ENCODE peak calls at places on chromosomes 4 and X, in five cellular contexts. J is psoas muscle; B is stimulated activated naive CD8-positive, alpha-beta T cell treated with anti-CD3 and anti-CD28 coated beads, Interleukin-15, Interleukin-2, amounts not matched to agents 100 U/mL and 50 U/mL, for 24 hours; R is central memory CD8-positive, alpha-beta T cell; Q is right cardiac atrium. O is an unnamed sample.

GRCh38 chr4:87097075-87097474 is 123.3 kb downstream of the KLHL8 start:
- ATAC-seq in J (peak), R (no peak), Q (peak), B (peak), O (peak)

GRCh38 chrX:140672840-140673731 is 36.5 kb upstream of the LINC00632 start:
- ATAC-seq in B (no peak), R (no peak), Q (no peak), J (no peak), O (no peak)

GRCh38 chr4:75895744-75896314 is 6.4 kb downstream of the PPEF2 start:
- ATAC-seq in Q (no peak), J (no peak), R (no peak), B (no peak), O (peak)

GRCh38 chrX:120269379-120270035 is 18.9 kb downstream of the ZBTB33 start:
- ATAC-seq in Q (peak), J (no peak), R (no peak), B (peak), O (peak)

GRCh38 chrX:15298201-15298600 is 17.2 kb downstream of the ASB11 start:
- ATAC-seq in R (no peak), J (no peak), B (no peak), Q (peak), O (no peak)

GRCh38 chr4:48668254-48669017 is 111.6 kb downstream of the FRYL start:
- ATAC-seq in R (no peak), B (no peak), J (peak), Q (peak), O (peak)

GRCh38 chr4:7872264-7872771 is 67.3 kb downstream of the AFAP1 start:
- ATAC-seq in R (no peak), B (no peak), J (peak), Q (peak), O (no peak)

GRCh38 chrX:80174925-80175574 is 160.5 kb downstream of the TBX22 start:
- ATAC-seq in Q (peak), R (no peak), J (no peak), B (no peak), O (no peak)

GRCh38 chrX:24646745-24647182 is 383 bp downstream of the PCYT1B start:
- ATAC-seq in J (peak), R (peak), Q (peak), B (peak), O (peak)

GRCh38 chr4:86547140-86547539 is 47.0 kb upstream of the PTPN13 start:
- ATAC-seq in Q (no peak), R (no peak), B (no peak), J (no peak), O (no peak)

GRCh38 chrX:139971394-139971749 is 6.1 kb upstream of the CXorf66 start:
- ATAC-seq in B (no peak), Q (no peak), R (no peak), J (no peak), O (no peak)

O was measured in activated T-helper 17 cell treated with anti-CD3 and anti-CD28 coated beads, Interleukin-2, amount 50 U/mL, for 72 hours.